ENCODE peak calls at places on chromosome 4, in five cellular contexts. One of them, this sample, is unnamed.

GRCh38 chr4:41060352-41061318 is 153.7 kb downstream of the APBB2 start:
- DNase-seq in HepG2: no peak
- DNase-seq in H1: no peak
- DNase-seq in K562: no peak
- DNase-seq in HCT116: no peak
- DNase-seq in this sample: no peak

GRCh38 chr4:169410839-169411770 is 140.3 kb upstream of the SH3RF1 start:
- DNase-seq in H1: no peak
- DNase-seq in HepG2: no peak
- DNase-seq in K562: no peak
- DNase-seq in HCT116: no peak
- DNase-seq in this sample: no peak

GRCh38 chr4:143339497-143339896 is 2.8 kb downstream of the GAB1 start:
- DNase-seq in HepG2: no peak
- DNase-seq in HCT116: no peak
- DNase-seq in H1: no peak
- DNase-seq in K562: no peak
- DNase-seq in this sample: no peak

GRCh38 chr4:112287258-112287873 is 1.7 kb upstream of the TIFA start:
- DNase-seq in HepG2: no peak
- DNase-seq in K562: no peak
- DNase-seq in H1: no peak
- DNase-seq in HCT116: no peak
- DNase-seq in this sample: no peak

GRCh38 chr4:20301161-20301560 is 49.5 kb downstream of the SLIT2 start:
- DNase-seq in HepG2: no peak
- DNase-seq in H1: no peak
- DNase-seq in HCT116: no peak
- DNase-seq in K562: no peak
- DNase-seq in this sample: no peak

GRCh38 chr4:140188975-140189374 is 35.0 kb upstream of the MAML3 start:
- DNase-seq in H1: no peak
- DNase-seq in K562: no peak
- DNase-seq in HCT116: no peak
- DNase-seq in HepG2: no peak
- DNase-seq in this sample: no peak

GRCh38 chr4:1356181-1356998 is 9.4 kb downstream of the UVSSA start:
- DNase-seq in K562: peak
- DNase-seq in HepG2: peak
- DNase-seq in HCT116: no peak
- DNase-seq in H1: peak
- DNase-seq in this sample: peak

GRCh38 chr4:145887241-145887964 is 51.2 kb downstream of the ZNF827 start:
- DNase-seq in HCT116: no peak
- DNase-seq in HepG2: no peak
- DNase-seq in H1: no peak
- DNase-seq in K562: no peak
- DNase-seq in this sample: no peak

GRCh38 chr4:10281996-10282395 is 165.4 kb upstream of the WDR1 start:
- DNase-seq in HepG2: no peak
- DNase-seq in H1: no peak
- DNase-seq in HCT116: no peak
- DNase-seq in K562: no peak
- DNase-seq in this sample: no peak

GRCh38 chr4:137530176-137530575 is 2.1 kb downstream of the PCDH18 start:
- DNase-seq in HCT116: no peak
- DNase-seq in HepG2: no peak
- DNase-seq in H1: no peak
- DNase-seq in K562: no peak
- DNase-seq in this sample: no peak

GRCh38 chr4:163166041-163166579 is 580 bp downstream of the NAF1 start:
- DNase-seq in HCT116: no peak
- DNase-seq in K562: peak
- DNase-seq in HepG2: peak
- DNase-seq in H1: peak
- DNase-seq in this sample: no peak

GRCh38 chr4:141153751-141154510 is 20.7 kb upstream of the RNF150 start:
- DNase-seq in HCT116: no peak
- DNase-seq in H1: no peak
- DNase-seq in K562: peak
- DNase-seq in HepG2: no peak
- DNase-seq in this sample: no peak

GRCh38 chr4:4593596-4593995 is 51.7 kb upstream of the STX18 start:
- DNase-seq in HCT116: no peak
- DNase-seq in H1: no peak
- DNase-seq in HepG2: no peak
- DNase-seq in K562: no peak
- DNase-seq in this sample: no peak

GRCh38 chr4:84680956-84681355 is 98.0 kb downstream of the CDS1 start:
- DNase-seq in HepG2: no peak
- DNase-seq in K562: no peak
- DNase-seq in HCT116: no peak
- DNase-seq in H1: no peak
- DNase-seq in this sample: no peak

GRCh38 chr4:71240094-71240493 is 98.7 kb upstream of the SLC4A4 start:
- DNase-seq in H1: no peak
- DNase-seq in K562: no peak
- DNase-seq in HepG2: no peak
- DNase-seq in HCT116: no peak
- DNase-seq in this sample: no peak

GRCh38 chr4:13920901-13921300 is 293.4 kb upstream of the BOD1L1 start:
- DNase-seq in K562: no peak
- DNase-seq in HepG2: peak
- DNase-seq in H1: no peak
- DNase-seq in HCT116: no peak
- DNase-seq in this sample: peak

GRCh38 chr4:52017809-52018208 is 2.4 kb downstream of the LRRC66 start:
- DNase-seq in HepG2: no peak
- DNase-seq in K562: no peak
- DNase-seq in H1: no peak
- DNase-seq in HCT116: no peak
- DNase-seq in this sample: no peak

GRCh38 chr4:123878976-123879375 is 482.4 kb downstream of the SPRY1 start:
- DNase-seq in K562: no peak
- DNase-seq in H1: no peak
- DNase-seq in HCT116: no peak
- DNase-seq in HepG2: no peak
- DNase-seq in this sample: no peak

GRCh38 chr4:23903859-23904438 is 14.1 kb upstream of the PPARGC1A start:
- DNase-seq in HepG2: no peak
- DNase-seq in HCT116: no peak
- DNase-seq in K562: no peak
- DNase-seq in H1: no peak
- DNase-seq in this sample: no peak

GRCh38 chr4:79413486-79413885 is 5.5 kb upstream of the GK2 start:
- DNase-seq in K562: no peak
- DNase-seq in H1: no peak
- DNase-seq in HCT116: no peak
- DNase-seq in HepG2: no peak
- DNase-seq in this sample: no peak

GRCh38 chr4:147674073-147674472 is 9.9 kb downstream of the PRMT9 start:
- DNase-seq in HCT116: no peak
- DNase-seq in K562: no peak
- DNase-seq in H1: no peak
- DNase-seq in HepG2: no peak
- DNase-seq in this sample: no peak

GRCh38 chr4:20678382-20678781 is 21.9 kb upstream of the PACRGL start:
- DNase-seq in K562: no peak
- DNase-seq in HCT116: no peak
- DNase-seq in H1: no peak
- DNase-seq in HepG2: no peak
- DNase-seq in this sample: no peak

GRCh38 chr4:154858166-154858565 is 77.1 kb downstream of the RBM46 start:
- DNase-seq in H1: no peak
- DNase-seq in K562: no peak
- DNase-seq in HCT116: no peak
- DNase-seq in HepG2: no peak
- DNase-seq in this sample: no peak

GRCh38 chr4:77047037-77047436 is 28.8 kb downstream of the CCNI start:
- DNase-seq in K562: peak
- DNase-seq in H1: no peak
- DNase-seq in HCT116: no peak
- DNase-seq in HepG2: peak
- DNase-seq in this sample: no peak

GRCh38 chr4:106898621-106899230 is 137.4 kb downstream of the DKK2 start:
- DNase-seq in K562: peak
- DNase-seq in HCT116: peak
- DNase-seq in H1: peak
- DNase-seq in HepG2: peak
- DNase-seq in this sample: peak

GRCh38 chr4:156767911-156768415 is 203.6 kb downstream of the PDGFC start:
- DNase-seq in HCT116: no peak
- DNase-seq in K562: no peak
- DNase-seq in HepG2: no peak
- DNase-seq in H1: no peak
- DNase-seq in this sample: no peak

GRCh38 chr4:82753238-82753637 is 45.4 kb downstream of the SCD5 start:
- DNase-seq in HCT116: no peak
- DNase-seq in K562: no peak
- DNase-seq in HepG2: no peak
- DNase-seq in H1: no peak
- DNase-seq in this sample: no peak

GRCh38 chr4:48178931-48179330 is 44.9 kb upstream of the TXK start:
- DNase-seq in K562: no peak
- DNase-seq in HepG2: no peak
- DNase-seq in H1: no peak
- DNase-seq in HCT116: no peak
- DNase-seq in this sample: no peak

GRCh38 chr4:40395908-40396806 is 61.0 kb downstream of the CHRNA9 start:
- DNase-seq in HCT116: no peak
- DNase-seq in H1: no peak
- DNase-seq in HepG2: peak
- DNase-seq in K562: no peak
- DNase-seq in this sample: no peak

GRCh38 chr4:182536221-182536620 is 293.0 kb downstream of the TENM3 start:
- DNase-seq in HepG2: no peak
- DNase-seq in K562: no peak
- DNase-seq in H1: no peak
- DNase-seq in HCT116: no peak
- DNase-seq in this sample: peak

GRCh38 chr4:23369331-23369730 is 520.5 kb downstream of the PPARGC1A start:
- DNase-seq in HCT116: no peak
- DNase-seq in H1: no peak
- DNase-seq in K562: no peak
- DNase-seq in HepG2: no peak
- DNase-seq in this sample: no peak

GRCh38 chr4:106186201-106186600 is 129.8 kb downstream of the TBCK start:
- DNase-seq in HCT116: no peak
- DNase-seq in K562: no peak
- DNase-seq in H1: no peak
- DNase-seq in HepG2: no peak
- DNase-seq in this sample: no peak

GRCh38 chr4:53558061-53558801 is 33.1 kb downstream of the LNX1 start:
- DNase-seq in H1: no peak
- DNase-seq in HCT116: no peak
- DNase-seq in HepG2: no peak
- DNase-seq in K562: no peak
- DNase-seq in this sample: no peak

GRCh38 chr4:41057456-41057855 is 156.9 kb downstream of the APBB2 start:
- DNase-seq in K562: no peak
- DNase-seq in HCT116: no peak
- DNase-seq in H1: no peak
- DNase-seq in HepG2: no peak
- DNase-seq in this sample: no peak

GRCh38 chr4:30828290-30828926 is 108.2 kb downstream of the PCDH7 start:
- DNase-seq in HepG2: no peak
- DNase-seq in H1: no peak
- DNase-seq in HCT116: peak
- DNase-seq in K562: no peak
- DNase-seq in this sample: no peak

GRCh38 chr4:169485791-169486742 is 126.3 kb downstream of the NEK1 start:
- DNase-seq in K562: no peak
- DNase-seq in HepG2: peak
- DNase-seq in HCT116: peak
- DNase-seq in H1: peak
- DNase-seq in this sample: peak

GRCh38 chr4:141388483-141388882 is 167.8 kb downstream of the ZNF330 start:
- DNase-seq in K562: no peak
- DNase-seq in H1: no peak
- DNase-seq in HepG2: no peak
- DNase-seq in HCT116: no peak
- DNase-seq in this sample: no peak

GRCh38 chr4:38170800-38171199 is 210.6 kb downstream of the PTTG2 start:
- DNase-seq in HepG2: no peak
- DNase-seq in K562: no peak
- DNase-seq in H1: no peak
- DNase-seq in HCT116: no peak
- DNase-seq in this sample: no peak

GRCh38 chr4:121256346-121256745 is 92.2 kb upstream of the TNIP3 start:
- DNase-seq in HepG2: no peak
- DNase-seq in HCT116: peak
- DNase-seq in K562: no peak
- DNase-seq in H1: no peak
- DNase-seq in this sample: no peak

GRCh38 chr4:58093352-58093751 is 983.2 kb upstream of the IGFBP7 start:
- DNase-seq in K562: no peak
- DNase-seq in H1: peak
- DNase-seq in HepG2: no peak
- DNase-seq in HCT116: no peak
- DNase-seq in this sample: peak
- TF ChIP-seq YY1 in K562: no peak
- TF ChIP-seq YY1 in H1: no peak
- TF ChIP-seq YY1 in HepG2: no peak
- TF ChIP-seq YY1 in HCT116: no peak
- TF ChIP-seq YY1 in this sample: no peak

GRCh38 chr4:66741081-66741480 is 804.2 kb downstream of the CENPC start:
- DNase-seq in HCT116: no peak
- DNase-seq in K562: no peak
- DNase-seq in H1: no peak
- DNase-seq in HepG2: no peak
- DNase-seq in this sample: no peak
- TF ChIP-seq YY1 in HCT116: no peak
- TF ChIP-seq YY1 in K562: no peak
- TF ChIP-seq YY1 in H1: no peak
- TF ChIP-seq YY1 in HepG2: no peak
- TF ChIP-seq YY1 in this sample: no peak

DNA sequence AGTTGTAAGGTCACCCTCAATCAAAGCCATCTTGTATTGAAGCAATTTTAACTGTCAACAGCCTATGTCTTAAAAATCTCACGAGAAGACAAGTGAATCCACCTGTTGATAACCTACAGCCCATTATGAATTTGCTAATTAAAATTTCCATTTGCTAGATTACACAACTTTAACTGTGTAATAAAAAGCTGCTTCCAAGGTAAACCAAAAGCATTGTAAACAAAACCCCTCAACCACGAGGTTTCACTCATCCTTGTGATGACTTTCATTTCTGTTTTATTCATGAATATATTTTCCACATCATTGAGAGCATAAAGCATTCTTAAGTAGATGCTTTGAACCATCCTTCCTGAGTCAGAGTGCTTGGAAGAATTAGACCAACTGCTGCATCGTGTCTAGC is 217.5 kb upstream of the GYPA start:
- DNase-seq in HCT116: no peak
- DNase-seq in H1: no peak
- DNase-seq in K562: no peak
- DNase-seq in HepG2: no peak
- DNase-seq in this sample: no peak
- TF ChIP-seq YY1 in HCT116: no peak
- TF ChIP-seq YY1 in H1: no peak
- TF ChIP-seq YY1 in K562: no peak
- TF ChIP-seq YY1 in HepG2: no peak
- TF ChIP-seq YY1 in this sample: no peak

GRCh38 chr4:187478292-187479205 is 517.0 kb upstream of the ZFP42 start:
- DNase-seq in H1: no peak
- DNase-seq in K562: no peak
- DNase-seq in HCT116: no peak
- DNase-seq in HepG2: no peak
- DNase-seq in this sample: no peak
- TF ChIP-seq YY1 in H1: no peak
- TF ChIP-seq YY1 in K562: no peak
- TF ChIP-seq YY1 in HCT116: no peak
- TF ChIP-seq YY1 in HepG2: no peak
- TF ChIP-seq YY1 in this sample: no peak